ENCODE peak calls at places on chromosomes 13 and 19, in eight cellular contexts. B is T-cell; Z is psoas muscle; L is smooth muscle cell of the brain vasculature; V is osteoblast; Q is activated CD4-positive, alpha-beta T cell treated with anti-CD3 and anti-CD28 coated beads, Interleukin-2, amount 10 ng/mL, durations not matched to agents 7 days and 5 days; H is Peyer's patch; Y is GDM1. X is an unnamed sample.

GRCh38 chr19:54433697-54434096 is 15.3 kb upstream of the LENG8 start:
- DNase-seq in Z (no peak), L (no peak), Q (no peak), H (no peak), V (peak), Y (no peak), B (no peak), X (no peak)

GRCh38 chr19:38840583-38840968 is 9.0 kb upstream of the ECH1 start:
- DNase-seq in B (no peak), Z (peak), H (no peak), Y (no peak), V (no peak), L (no peak), Q (no peak), X (no peak)

GRCh38 chr13:37194428-37194861 is 89.0 kb upstream of the CSNK1A1L start:
- DNase-seq in V (peak), H (no peak), Q (no peak), Y (no peak), L (no peak), Z (no peak), B (no peak), X (no peak)

GRCh38 chr19:1076046-1076386 is 9.0 kb downstream of the ARHGAP45 start:
- DNase-seq in V (no peak), Z (no peak), B (no peak), Q (no peak), H (no peak), L (no peak), Y (no peak), X (no peak)

GRCh38 chr13:67557118-67557517 is 327.0 kb upstream of the PCDH9 start:
- DNase-seq in V (no peak), Z (no peak), Q (no peak), B (no peak), Y (no peak), L (no peak), H (no peak), X (no peak)

GRCh38 chr19:16106121-16106520 is 5.6 kb upstream of the RAB8A start:
- DNase-seq in B (no peak), H (no peak), Y (no peak), V (peak), Z (no peak), Q (no peak), L (no peak), X (peak)

GRCh38 chr19:11261431-11261901 is 858 bp downstream of the DOCK6 start:
- DNase-seq in B (no peak), Q (no peak), L (no peak), Z (no peak), H (no peak), Y (no peak), V (no peak), X (no peak)

GRCh38 chr13:113149711-113150544 is 8.5 kb upstream of the PROZ start:
- DNase-seq in Z (no peak), V (peak), L (no peak), H (no peak), Y (no peak), Q (no peak), B (no peak), X (no peak)

GRCh38 chr13:48502601-48503319 is 30.1 kb downstream of the RCBTB2 start:
- DNase-seq in Z (no peak), H (no peak), Y (no peak), V (no peak), B (no peak), Q (no peak), L (no peak), X (no peak)

GRCh38 chr19:1843116-1843515 is 5.2 kb downstream of the REXO1 start:
- DNase-seq in Z (no peak), V (no peak), B (no peak), Q (no peak), L (no peak), H (no peak), Y (no peak), X (no peak)

GRCh38 chr19:30742539-30742938 is 370.4 kb downstream of the ZNF536 start:
- DNase-seq in V (no peak), L (no peak), Q (no peak), B (no peak), Y (no peak), H (no peak), Z (no peak), X (no peak)

GRCh38 chr19:8503506-8503905 is 1.1 kb upstream of the PRAM1 start:
- DNase-seq in L (no peak), H (no peak), B (no peak), Y (no peak), Z (no peak), Q (no peak), V (peak), X (no peak)

GRCh38 chr19:18558595-18558994 is 925 bp downstream of the KXD1 start:
- DNase-seq in Y (no peak), Q (no peak), H (no peak), L (no peak), B (no peak), V (peak), Z (no peak), X (no peak)

GRCh38 chr19:14775855-14776254 is 2.5 kb downstream of the ADGRE2 start:
- DNase-seq in H (peak), Q (no peak), L (no peak), V (peak), Z (no peak), Y (peak), B (no peak), X (no peak)

GRCh38 chr13:47258384-47258783 is 361.5 kb upstream of the HTR2A start:
- DNase-seq in Y (no peak), V (no peak), Q (no peak), L (no peak), H (no peak), B (no peak), Z (no peak), X (no peak)

GRCh38 chr13:36412736-36413135 is 19.6 kb upstream of the CCNA1 start:
- DNase-seq in B (no peak), Y (no peak), Q (no peak), H (no peak), V (no peak), L (no peak), Z (no peak), X (no peak)

GRCh38 chr19:39415111-39416046 is 2.9 kb downstream of the PLEKHG2 start:
- DNase-seq in Z (no peak), H (no peak), Q (no peak), L (no peak), V (peak), Y (no peak), B (no peak), X (no peak)